ENCODE peak calls at places on chromosomes 4 and X, in ten cellular contexts. A, G, R, Y, V, F, O, D, C and J are unnamed samples. For H3K4me1, the result is how much of the 10 kb centered on the place peaks cover.

GRCh38 chr4:184421558-184422155 is 52.7 kb downstream of the IRF2 start:
- DNase-seq in A (no peak), G (no peak), R (no peak), Y (no peak), V (no peak), F (peak), O (no peak), D (no peak), C (no peak), J (no peak)

GRCh38 chr4:61992351-61992750 is 792.2 kb downstream of the ADGRL3 start:
- DNase-seq in A (no peak), G (no peak), R (no peak), Y (no peak), V (no peak), F (no peak), O (no peak), D (no peak), C (no peak), J (no peak)

GRCh38 chr4:146317783-146318182 is 103.4 kb downstream of the REELD1 start:
- DNase-seq in A (no peak), G (no peak), R (no peak), Y (no peak), V (no peak), F (no peak), O (no peak), D (no peak), C (no peak), J (no peak)

GRCh38 chr4:138636791-138637190 is 378.8 kb upstream of the NOCT start:
- DNase-seq in A (no peak), G (no peak), R (no peak), Y (peak), V (no peak), F (no peak), O (no peak), D (no peak), C (no peak), J (no peak)

GRCh38 chrX:138754861-138755260 is 43.3 kb upstream of the FGF13 start:
- DNase-seq in A (no peak), G (no peak), R (no peak), Y (no peak), V (no peak), F (no peak), O (no peak), D (no peak), C (no peak), J (no peak)

GRCh38 chr4:100985576-100985975 is 361.8 kb downstream of the PPP3CA start:
- DNase-seq in A (no peak), G (no peak), R (no peak), Y (no peak), V (peak), F (no peak), O (no peak), D (no peak), C (no peak), J (no peak)

GRCh38 chr4:100299019-100299418 is 108.8 kb upstream of the DDIT4L start:
- DNase-seq in A (peak), G (no peak), R (no peak), Y (no peak), V (no peak), F (no peak), O (no peak), D (no peak), C (peak), J (peak)

GRCh38 chr4:32172761-32173160 is 1452.6 kb downstream of the PCDH7 start:
- DNase-seq in A (peak), G (no peak), R (no peak), Y (no peak), V (no peak), F (no peak), O (no peak), D (no peak), C (peak), J (no peak)

GRCh38 chrX:133655262-133655913 is 240.1 kb upstream of the GPC4 start:
- DNase-seq in A (no peak), G (no peak), R (no peak), Y (no peak), V (no peak), F (no peak), O (no peak), D (no peak), C (no peak), J (no peak)

GRCh38 chr4:1039493-1040343 is 28.3 kb downstream of the FGFRL1 start:
- DNase-seq in A (peak), G (peak), R (peak), Y (peak), V (no peak), F (no peak), O (no peak), D (no peak), C (no peak), J (no peak)

GRCh38 chrX:114071412-114071811 is 512.5 kb upstream of the HTR2C start:
- DNase-seq in A (no peak), G (no peak), R (no peak), Y (no peak), V (no peak), F (no peak), O (no peak), D (no peak), C (no peak), J (no peak)

GRCh38 chrX:69503228-69503834 is 795 bp upstream of the NALF2 start:
- DNase-seq in A (no peak), G (no peak), R (no peak), Y (no peak), V (no peak), F (no peak), O (no peak), D (no peak), C (no peak), J (no peak)

GRCh38 chr4:151983854-151984253 is 223.0 kb upstream of the GATB start:
- DNase-seq in A (no peak), G (no peak), R (peak), Y (no peak), V (no peak), F (no peak), O (peak), D (no peak), C (no peak), J (no peak)

GRCh38 chr4:80587861-80588385 is 252.4 kb downstream of the CFAP299 start:
- DNase-seq in A (no peak), G (no peak), R (no peak), Y (no peak), V (no peak), F (no peak), O (no peak), D (no peak), C (no peak), J (no peak)

GRCh38 chr4:67288964-67289363 is 256.3 kb downstream of the CENPC start:
- DNase-seq in A (no peak), G (no peak), R (no peak), Y (no peak), V (no peak), F (no peak), O (no peak), D (no peak), C (no peak), J (no peak)

GRCh38 chr4:161799687-161800086 is 364.1 kb downstream of the FSTL5 start:
- DNase-seq in A (peak), G (no peak), R (no peak), Y (no peak), V (no peak), F (no peak), O (no peak), D (no peak), C (no peak), J (no peak)

GRCh38 chr4:10926025-10926424 is 241.5 kb upstream of the CLNK start:
- DNase-seq in A (no peak), G (no peak), R (no peak), Y (no peak), V (no peak), F (no peak), O (no peak), D (no peak), C (no peak), J (no peak)

GRCh38 chr4:8598391-8599090 is 6.0 kb downstream of the CPZ start:
- DNase-seq in A (no peak), G (no peak), R (no peak), Y (peak), V (no peak), F (no peak), O (no peak), D (no peak), C (no peak), J (no peak)

GRCh38 chrX:124737771-124738170 is 391.4 kb downstream of the SH2D1A start:
- DNase-seq in A (no peak), G (no peak), R (no peak), Y (no peak), V (no peak), F (no peak), O (no peak), D (no peak), C (no peak), J (no peak)

GRCh38 chrX:11558972-11559371 is 106.7 kb downstream of the ARHGAP6 start:
- DNase-seq in A (no peak), G (peak), R (no peak), Y (no peak), V (no peak), F (no peak), O (no peak), D (no peak), C (peak), J (no peak)

GRCh38 chrX:70001269-70001668 is 48.5 kb downstream of the AWAT2 start:
- DNase-seq in A (no peak), G (no peak), R (no peak), Y (no peak), V (no peak), F (no peak), O (no peak), D (no peak), C (no peak), J (peak)

GRCh38 chr4:28251831-28252230 is 1391.2 kb downstream of the STIM2 start:
- DNase-seq in A (no peak), G (no peak), R (no peak), Y (no peak), V (no peak), F (no peak), O (no peak), D (no peak), C (no peak), J (no peak)

GRCh38 chr4:55545681-55546632 is 752 bp downstream of the CLOCK start:
- DNase-seq in A (peak), G (peak), R (peak), Y (peak), V (peak), F (peak), O (peak), D (peak), C (peak), J (peak)

GRCh38 chrX:125505207-125505606 is 185.5 kb downstream of the TEX13C start:
- DNase-seq in A (no peak), G (no peak), R (no peak), Y (no peak), V (peak), F (no peak), O (no peak), D (no peak), C (no peak), J (no peak)

GRCh38 chrX:2708016-2708415 is 16.9 kb downstream of the CD99 start:
- DNase-seq in A (no peak), G (no peak), R (no peak), Y (no peak), V (peak), F (no peak), O (no peak), D (no peak), C (no peak), J (no peak)

GRCh38 chrX:18961686-18962085 is 22.2 kb downstream of the PHKA2 start:
- DNase-seq in A (peak), G (no peak), R (no peak), Y (no peak), V (no peak), F (no peak), O (no peak), D (no peak), C (peak), J (no peak)

GRCh38 chrX:72121381-72121780 is 10.3 kb downstream of the RTL5 start:
- DNase-seq in A (peak), G (peak), R (no peak), Y (no peak), V (peak), F (peak), O (no peak), D (no peak), C (peak), J (peak)

GRCh38 chr4:38368612-38369011 is 295.4 kb upstream of the KLF3 start:
- DNase-seq in A (peak), G (no peak), R (no peak), Y (no peak), V (no peak), F (no peak), O (no peak), D (no peak), C (no peak), J (no peak)

GRCh38 chr4:86366920-86367319 is 7.1 kb upstream of the MAPK10 start:
- DNase-seq in A (no peak), G (no peak), R (no peak), Y (no peak), V (no peak), F (no peak), O (no peak), D (no peak), C (no peak), J (no peak)

GRCh38 chr4:53714377-53715140 is 123.3 kb upstream of the LNX1 start:
- DNase-seq in A (peak), G (no peak), R (no peak), Y (no peak), V (no peak), F (no peak), O (no peak), D (no peak), C (no peak), J (no peak)

GRCh38 chrX:42246814-42247213 is 323.5 kb upstream of the CASK start:
- DNase-seq in A (no peak), G (no peak), R (no peak), Y (no peak), V (no peak), F (no peak), O (no peak), D (no peak), C (no peak), J (no peak)

GRCh38 chr4:134393592-134393991 is 192.0 kb upstream of the PABPC4L start:
- DNase-seq in A (no peak), G (no peak), R (no peak), Y (no peak), V (no peak), F (no peak), O (no peak), D (no peak), C (no peak), J (no peak)

GRCh38 chrX:93673056-93673868 is at the start of gene NAP1L3:
- DNase-seq in A (peak), G (peak), R (peak), Y (peak), V (peak), F (peak), O (peak), D (peak), C (peak), J (peak)

GRCh38 chrX:129091097-129091496 is 432.2 kb downstream of the SMARCA1 start:
- DNase-seq in A (no peak), G (no peak), R (no peak), Y (no peak), V (no peak), F (no peak), O (no peak), D (no peak), C (no peak), J (no peak)
- H3K27ac ChIP-seq in A (no peak), G (no peak), R (no peak), Y (no peak), V (no peak), F (no peak), O (no peak), D (no peak), C (no peak), J (no peak)

GRCh38 chrX:24464498-24464835 is 619 bp upstream of the PDK3 start:
- DNase-seq in A (no peak), G (no peak), R (no peak), Y (no peak), V (no peak), F (no peak), O (no peak), D (no peak), C (no peak), J (no peak)

GRCh38 chrX:24466025-24466424 is 939 bp downstream of the PDK3 start:
- DNase-seq in A (no peak), G (no peak), R (no peak), Y (no peak), V (no peak), F (no peak), O (no peak), D (no peak), C (no peak), J (no peak)

GRCh38 chrX:24465524-24465850 is 401 bp downstream of the PDK3 start:
- DNase-seq in A (no peak), G (no peak), R (no peak), Y (no peak), V (peak), F (no peak), O (no peak), D (no peak), C (no peak), J (no peak)

GRCh38 chrX:24463077-24463476 is 2.0 kb upstream of the PDK3 start:
- DNase-seq in A (no peak), G (no peak), R (no peak), Y (no peak), V (no peak), F (no peak), O (no peak), D (no peak), C (no peak), J (no peak)

GRCh38 chrX:24464836-24465523 is at the start of gene PDK3:
- DNase-seq in A (peak), G (peak), R (peak), Y (peak), V (peak), F (peak), O (peak), D (peak), C (peak), J (peak)
- TF ChIP-seq POLR2A in A (no peak), G (no peak), R (peak), Y (peak), V (no peak), F (peak), O (peak), D (no peak), C (no peak), J (peak)

DNA sequence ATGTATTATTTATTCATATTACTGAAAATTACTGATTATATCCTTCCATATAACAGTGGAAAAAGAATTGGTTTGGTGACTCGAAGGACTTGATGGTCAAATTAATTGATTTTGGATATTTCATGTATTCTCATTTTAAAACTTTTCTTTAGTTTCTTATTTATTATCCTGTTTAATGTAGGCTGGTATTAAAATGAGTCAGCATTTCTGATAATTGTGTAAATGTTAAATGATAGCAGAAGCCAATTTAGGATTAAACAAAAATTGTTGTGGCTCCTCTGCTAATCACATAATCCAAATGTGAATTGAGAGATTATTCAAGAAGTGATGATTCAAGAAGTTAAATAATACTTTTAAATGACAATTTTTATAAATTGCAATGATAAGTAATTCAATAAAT is 38.7 kb downstream of the PDLIM5 start:
- DNase-seq in A (no peak), G (no peak), R (no peak), Y (no peak), V (no peak), F (no peak), O (no peak), D (no peak), C (no peak), J (no peak)
- H3K4me1 ChIP-seq in A (under half), G (under half), R (under half), Y (under half), V (under half), F (under half), O (under half), D (under half), C (half or more), J (under half)

GRCh38 chr4:40246938-40247337 is 50.1 kb downstream of the RHOH start:
- DNase-seq in A (no peak), G (no peak), R (no peak), Y (no peak), V (no peak), F (no peak), O (no peak), D (no peak), C (no peak), J (no peak)

GRCh38 chr4:40246547-40246900 is 49.7 kb downstream of the RHOH start:
- DNase-seq in A (no peak), G (no peak), R (no peak), Y (no peak), V (no peak), F (no peak), O (no peak), D (no peak), C (no peak), J (no peak)

GRCh38 chr4:40247350-40247749 is 50.5 kb downstream of the RHOH start:
- DNase-seq in A (no peak), G (no peak), R (no peak), Y (no peak), V (peak), F (peak), O (no peak), D (no peak), C (no peak), J (no peak)

GRCh38 chr4:40243390-40243948 is 46.6 kb downstream of the RHOH start:
- DNase-seq in A (no peak), G (no peak), R (no peak), Y (peak), V (peak), F (no peak), O (no peak), D (no peak), C (no peak), J (no peak)

DNA sequence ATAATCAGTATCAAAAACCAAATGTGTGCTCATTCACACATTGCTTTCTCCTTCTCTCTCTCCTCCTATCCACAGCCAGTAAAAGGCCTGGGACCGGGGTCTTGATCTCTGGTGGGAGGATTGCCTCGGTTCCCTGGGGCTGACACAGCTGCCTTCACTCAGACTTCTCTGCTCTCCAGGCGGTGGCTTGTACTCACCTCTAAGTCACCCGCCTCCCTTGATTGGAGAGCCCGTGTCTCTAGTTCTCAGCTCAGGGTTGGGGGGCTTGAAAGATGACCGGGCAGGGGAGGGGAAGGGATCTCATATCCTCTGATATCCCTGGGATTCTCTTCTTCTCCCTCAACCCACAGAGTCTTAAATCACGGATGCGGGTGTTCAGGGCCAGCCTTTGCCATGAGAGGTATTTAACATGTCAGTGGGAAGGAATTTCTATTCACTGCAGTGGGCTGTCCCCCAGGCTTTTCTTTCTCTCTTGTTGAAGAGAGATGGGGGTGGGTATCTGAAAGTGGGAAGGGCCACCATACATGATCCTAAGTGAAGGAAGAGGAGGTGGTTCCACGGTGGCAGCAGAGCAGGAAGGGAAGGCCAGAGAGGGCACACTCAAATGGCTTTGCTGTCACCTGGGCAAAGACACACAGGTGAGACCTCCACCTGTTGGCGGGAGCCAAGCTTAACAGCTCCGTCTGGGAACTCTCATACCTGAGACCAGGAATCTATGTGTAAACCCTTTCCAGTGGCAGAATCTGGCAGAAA is 49.1 kb downstream of the RHOH start:
- DNase-seq in A (no peak), G (no peak), R (no peak), Y (no peak), V (no peak), F (no peak), O (no peak), D (no peak), C (no peak), J (no peak)
- H3K27ac ChIP-seq in A (no peak), G (peak), R (no peak), Y (no peak), V (no peak), F (peak), O (no peak), D (no peak), C (no peak), J (no peak)

GRCh38 chr4:82354788-82355187 is 19.0 kb downstream of the HNRNPD start:
- DNase-seq in A (no peak), G (no peak), R (no peak), Y (no peak), V (no peak), F (no peak), O (no peak), D (no peak), C (no peak), J (no peak)
- TF ChIP-seq POLR2A in A (no peak), G (no peak), R (no peak), Y (no peak), V (no peak), F (no peak), O (no peak), D (no peak), C (no peak), J (no peak)

DNA sequence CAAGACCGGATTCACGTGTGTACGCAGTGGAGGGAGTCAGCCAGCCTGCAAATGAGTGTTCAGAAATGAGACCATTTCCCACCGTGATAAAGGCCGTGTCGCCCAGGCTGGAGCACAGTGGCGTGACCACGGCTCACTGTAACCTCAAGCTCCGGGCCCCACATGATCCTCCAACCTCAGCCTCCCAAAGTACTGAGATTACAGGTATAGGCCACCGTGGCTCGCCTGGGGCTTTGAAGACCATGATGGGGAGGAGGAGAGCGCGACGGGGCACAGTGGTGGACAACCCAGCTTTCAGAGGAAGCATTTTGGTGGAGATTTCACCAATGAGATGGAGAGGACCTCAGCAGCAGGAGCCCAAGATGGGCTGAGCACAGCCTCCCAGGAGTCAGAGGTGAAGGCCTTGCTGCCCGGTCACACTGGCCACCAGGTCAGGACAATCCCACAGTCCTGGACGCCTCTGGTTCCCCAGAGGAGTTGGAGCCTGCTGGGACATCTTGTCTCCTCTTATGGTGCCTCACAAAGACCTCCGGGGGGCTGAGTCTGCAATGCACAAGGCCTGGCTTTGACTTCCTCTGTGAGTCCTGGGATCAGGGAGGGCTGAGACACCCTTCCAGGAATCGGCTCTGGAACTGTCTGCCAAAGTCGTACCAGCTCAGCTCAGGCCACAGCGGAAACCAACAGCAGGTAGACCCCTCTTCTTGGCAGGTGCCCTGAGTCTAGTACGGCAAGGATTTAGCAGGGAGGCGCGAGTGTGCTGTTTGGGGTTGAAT is 22.4 kb upstream of the MXD4 start:
- DNase-seq in A (no peak), G (no peak), R (no peak), Y (no peak), V (peak), F (no peak), O (peak), D (no peak), C (no peak), J (no peak)
- H3K4me1 ChIP-seq in A (under half), G (under half), R (under half), Y (under half), V (under half), F (under half), O (under half), D (under half), C (under half), J (under half)